ENCODE peak calls at places on chromosomes 2 and 18, in six cellular contexts. L is stomach, R is NCI-H1417, W is NCI-H82, Z is body of pancreas, U is activated T-cell treated with anti-CD3 and anti-CD28 coated beads for 1 hour. V is an unnamed sample.
A peak's percentile ranks its signal among the peaks of the same experiment; 100 is the strongest.

GRCh38 chr2:232634319-232635150 is 1.1 kb downstream of the EFHD1 start:
- DNase-seq in L (no peak), R (no peak), W (peak; percentile 29), Z (peak; percentile 7), U (no peak), V (peak; percentile 65)

GRCh38 chr18:8050616-8051314 is 483.6 kb downstream of the PTPRM start:
- DNase-seq in L (no peak), R (no peak), W (no peak), Z (no peak), U (no peak), V (no peak)

GRCh38 chr18:75131455-75132000 is 77.4 kb downstream of the PTGR3 start:
- DNase-seq in L (no peak), R (no peak), W (no peak), Z (no peak), U (no peak), V (no peak)

GRCh38 chr2:11658208-11658607 is 11.8 kb downstream of the NTSR2 start:
- DNase-seq in L (no peak), R (no peak), W (no peak), Z (no peak), U (no peak), V (no peak)

GRCh38 chr2:160493227-160494028 is at the start of gene RBMS1:
- DNase-seq in L (peak; percentile 54), R (peak; percentile 12), W (peak; percentile 86), Z (peak; percentile 59), U (peak; percentile 41), V (peak; percentile 94)

GRCh38 chr18:46711444-46711863 is 45.4 kb downstream of the ST8SIA5 start:
- DNase-seq in L (no peak), R (no peak), W (peak; percentile 45), Z (no peak), U (no peak), V (peak; percentile 76)

GRCh38 chr2:128554151-128554769 is 235.6 kb upstream of the HS6ST1 start:
- DNase-seq in L (no peak), R (no peak), W (no peak), Z (no peak), U (no peak), V (no peak)

GRCh38 chr18:11902522-11903292 is 5.4 kb downstream of the MPPE1 start:
- DNase-seq in L (no peak), R (no peak), W (no peak), Z (no peak), U (no peak), V (no peak)

GRCh38 chr2:133657591-133657990 is 89.3 kb upstream of the NCKAP5 start:
- DNase-seq in L (no peak), R (no peak), W (no peak), Z (no peak), U (no peak), V (no peak)

GRCh38 chr2:177551989-177552413 is 159.4 kb downstream of the AGPS start:
- DNase-seq in L (peak; percentile 89), R (no peak), W (no peak), Z (peak; percentile 94), U (no peak), V (peak; percentile 41)

GRCh38 chr2:198314559-198315153 is 510.3 kb downstream of the PLCL1 start:
- DNase-seq in L (no peak), R (peak; percentile 38), W (peak; percentile 71), Z (no peak), U (no peak), V (peak; percentile 81)

GRCh38 chr2:209663149-209663548 is 108.5 kb upstream of the UNC80 start:
- DNase-seq in L (no peak), R (no peak), W (no peak), Z (no peak), U (no peak), V (peak; percentile 56)

GRCh38 chr18:25055076-25055475 is 296.9 kb downstream of the ZNF521 start:
- DNase-seq in L (no peak), R (no peak), W (no peak), Z (no peak), U (no peak), V (no peak)

GRCh38 chr2:10912076-10912731 is 470 bp downstream of the KCNF1 start:
- DNase-seq in L (no peak), R (no peak), W (peak; percentile 28), Z (no peak), U (no peak), V (peak; percentile 63)

GRCh38 chr2:75600418-75601088 is 39.8 kb upstream of the EVA1A start:
- DNase-seq in L (no peak), R (no peak), W (no peak), Z (peak; percentile 26), U (no peak), V (no peak)

GRCh38 chr18:26089247-26090129 is 925 bp downstream of the SS18 start:
- DNase-seq in L (no peak), R (no peak), W (no peak), Z (no peak), U (no peak), V (peak; percentile 61)

GRCh38 chr2:76316691-76317090 is 606.0 kb upstream of the GCFC2 start:
- DNase-seq in L (no peak), R (peak; percentile 29), W (no peak), Z (no peak), U (no peak), V (no peak)

GRCh38 chr18:22667616-22668422 is 250.1 kb upstream of the CTAGE1 start:
- DNase-seq in L (no peak), R (no peak), W (peak; percentile 5), Z (no peak), U (no peak), V (no peak)

GRCh38 chr18:31039426-31039825 is 3.1 kb downstream of the DSC3 start:
- DNase-seq in L (no peak), R (no peak), W (no peak), Z (no peak), U (no peak), V (no peak)

GRCh38 chr2:117917223-117917917 is 96.5 kb downstream of the CCDC93 start:
- DNase-seq in L (no peak), R (no peak), W (no peak), Z (no peak), U (no peak), V (peak; percentile 24)